ENCODE peak calls at places on chromosomes 1 and 21, in six cellular contexts. One of them, this sample, is unnamed.
A peak's percentile ranks its signal among the peaks of the same experiment; 100 is the strongest.

GRCh38 chr1:28123461-28123961 is 35.1 kb upstream of the EYA3 start:
- DNase-seq in activated CD4-positive, alpha-beta T cell treated with anti-CD3 and anti-CD28 coated beads, Interleukin-2, amount 50 U/mL, for 24 hours: no peak
- DNase-seq in caudate nucleus: no peak
- DNase-seq in stimulated activated CD8-positive, alpha-beta memory T cell treated with anti-CD3 and anti-CD28 coated beads, Interleukin-7, amount 100 ng/mL, for 1 hour: no peak
- DNase-seq in heart left ventricle: no peak
- DNase-seq in ureter: no peak
- DNase-seq in this sample: no peak

GRCh38 chr1:65292861-65293593 is 16.3 kb upstream of the DNAJC6 start:
- DNase-seq in stimulated activated CD8-positive, alpha-beta memory T cell treated with anti-CD3 and anti-CD28 coated beads, Interleukin-7, amount 100 ng/mL, for 1 hour: no peak
- DNase-seq in caudate nucleus: no peak
- DNase-seq in ureter: no peak
- DNase-seq in heart left ventricle: no peak
- DNase-seq in activated CD4-positive, alpha-beta T cell treated with anti-CD3 and anti-CD28 coated beads, Interleukin-2, amount 50 U/mL, for 24 hours: no peak
- DNase-seq in this sample: no peak

GRCh38 chr21:14757533-14758327 is 211.6 kb upstream of the SAMSN1 start:
- DNase-seq in caudate nucleus: no peak
- DNase-seq in ureter: no peak
- DNase-seq in activated CD4-positive, alpha-beta T cell treated with anti-CD3 and anti-CD28 coated beads, Interleukin-2, amount 50 U/mL, for 24 hours: no peak
- DNase-seq in heart left ventricle: no peak
- DNase-seq in stimulated activated CD8-positive, alpha-beta memory T cell treated with anti-CD3 and anti-CD28 coated beads, Interleukin-7, amount 100 ng/mL, for 1 hour: no peak
- DNase-seq in this sample: no peak

GRCh38 chr1:17624540-17625256 is 85.2 kb downstream of the ARHGEF10L start:
- DNase-seq in activated CD4-positive, alpha-beta T cell treated with anti-CD3 and anti-CD28 coated beads, Interleukin-2, amount 50 U/mL, for 24 hours: no peak
- DNase-seq in stimulated activated CD8-positive, alpha-beta memory T cell treated with anti-CD3 and anti-CD28 coated beads, Interleukin-7, amount 100 ng/mL, for 1 hour: no peak
- DNase-seq in ureter: peak; percentile 72
- DNase-seq in caudate nucleus: no peak
- DNase-seq in heart left ventricle: peak; percentile 77
- DNase-seq in this sample: no peak

GRCh38 chr1:76288758-76289483 is 214.4 kb downstream of the ST6GALNAC3 start:
- DNase-seq in ureter: no peak
- DNase-seq in caudate nucleus: no peak
- DNase-seq in heart left ventricle: no peak
- DNase-seq in activated CD4-positive, alpha-beta T cell treated with anti-CD3 and anti-CD28 coated beads, Interleukin-2, amount 50 U/mL, for 24 hours: no peak
- DNase-seq in stimulated activated CD8-positive, alpha-beta memory T cell treated with anti-CD3 and anti-CD28 coated beads, Interleukin-7, amount 100 ng/mL, for 1 hour: no peak
- DNase-seq in this sample: no peak

GRCh38 chr21:42381347-42381984 is 14.4 kb downstream of the TMPRSS3 start:
- DNase-seq in caudate nucleus: no peak
- DNase-seq in heart left ventricle: no peak
- DNase-seq in activated CD4-positive, alpha-beta T cell treated with anti-CD3 and anti-CD28 coated beads, Interleukin-2, amount 50 U/mL, for 24 hours: no peak
- DNase-seq in ureter: no peak
- DNase-seq in stimulated activated CD8-positive, alpha-beta memory T cell treated with anti-CD3 and anti-CD28 coated beads, Interleukin-7, amount 100 ng/mL, for 1 hour: peak; percentile 11
- DNase-seq in this sample: no peak

GRCh38 chr1:51638350-51638749 is 21.5 kb downstream of the OSBPL9 start:
- DNase-seq in activated CD4-positive, alpha-beta T cell treated with anti-CD3 and anti-CD28 coated beads, Interleukin-2, amount 50 U/mL, for 24 hours: no peak
- DNase-seq in heart left ventricle: no peak
- DNase-seq in ureter: no peak
- DNase-seq in caudate nucleus: no peak
- DNase-seq in stimulated activated CD8-positive, alpha-beta memory T cell treated with anti-CD3 and anti-CD28 coated beads, Interleukin-7, amount 100 ng/mL, for 1 hour: no peak
- DNase-seq in this sample: no peak

GRCh38 chr21:33403786-33404571 is 766 bp downstream of the IFNGR2 start:
- DNase-seq in heart left ventricle: peak; percentile 70
- DNase-seq in activated CD4-positive, alpha-beta T cell treated with anti-CD3 and anti-CD28 coated beads, Interleukin-2, amount 50 U/mL, for 24 hours: no peak
- DNase-seq in caudate nucleus: peak; percentile 36
- DNase-seq in stimulated activated CD8-positive, alpha-beta memory T cell treated with anti-CD3 and anti-CD28 coated beads, Interleukin-7, amount 100 ng/mL, for 1 hour: no peak
- DNase-seq in ureter: peak; percentile 69
- DNase-seq in this sample: peak; percentile 74

GRCh38 chr1:24961961-24962861 is 32.1 kb upstream of the RUNX3 start:
- DNase-seq in ureter: no peak
- DNase-seq in caudate nucleus: no peak
- DNase-seq in heart left ventricle: peak; percentile 7
- DNase-seq in stimulated activated CD8-positive, alpha-beta memory T cell treated with anti-CD3 and anti-CD28 coated beads, Interleukin-7, amount 100 ng/mL, for 1 hour: no peak
- DNase-seq in activated CD4-positive, alpha-beta T cell treated with anti-CD3 and anti-CD28 coated beads, Interleukin-2, amount 50 U/mL, for 24 hours: no peak
- DNase-seq in this sample: no peak

GRCh38 chr1:10759413-10760200 is 36.8 kb downstream of the CASZ1 start:
- DNase-seq in caudate nucleus: no peak
- DNase-seq in heart left ventricle: no peak
- DNase-seq in activated CD4-positive, alpha-beta T cell treated with anti-CD3 and anti-CD28 coated beads, Interleukin-2, amount 50 U/mL, for 24 hours: no peak
- DNase-seq in ureter: no peak
- DNase-seq in stimulated activated CD8-positive, alpha-beta memory T cell treated with anti-CD3 and anti-CD28 coated beads, Interleukin-7, amount 100 ng/mL, for 1 hour: no peak
- DNase-seq in this sample: no peak

GRCh38 chr1:100458925-100459814 is 78.8 kb upstream of the GPR88 start:
- DNase-seq in heart left ventricle: peak; percentile 77
- DNase-seq in caudate nucleus: peak; percentile 39
- DNase-seq in stimulated activated CD8-positive, alpha-beta memory T cell treated with anti-CD3 and anti-CD28 coated beads, Interleukin-7, amount 100 ng/mL, for 1 hour: peak; percentile 36
- DNase-seq in ureter: peak; percentile 78
- DNase-seq in activated CD4-positive, alpha-beta T cell treated with anti-CD3 and anti-CD28 coated beads, Interleukin-2, amount 50 U/mL, for 24 hours: no peak
- DNase-seq in this sample: peak; percentile 73

GRCh38 chr1:11151854-11152612 is 37.1 kb upstream of the ANGPTL7 start:
- DNase-seq in heart left ventricle: peak; percentile 60
- DNase-seq in activated CD4-positive, alpha-beta T cell treated with anti-CD3 and anti-CD28 coated beads, Interleukin-2, amount 50 U/mL, for 24 hours: no peak
- DNase-seq in stimulated activated CD8-positive, alpha-beta memory T cell treated with anti-CD3 and anti-CD28 coated beads, Interleukin-7, amount 100 ng/mL, for 1 hour: no peak
- DNase-seq in caudate nucleus: no peak
- DNase-seq in ureter: no peak
- DNase-seq in this sample: no peak

GRCh38 chr1:226974544-226975258 is 34.6 kb downstream of the COQ8A start:
- DNase-seq in heart left ventricle: peak; percentile 81
- DNase-seq in caudate nucleus: no peak
- DNase-seq in activated CD4-positive, alpha-beta T cell treated with anti-CD3 and anti-CD28 coated beads, Interleukin-2, amount 50 U/mL, for 24 hours: no peak
- DNase-seq in stimulated activated CD8-positive, alpha-beta memory T cell treated with anti-CD3 and anti-CD28 coated beads, Interleukin-7, amount 100 ng/mL, for 1 hour: no peak
- DNase-seq in ureter: peak; percentile 44
- DNase-seq in this sample: peak; percentile 17

GRCh38 chr1:240833057-240833456 is 221.1 kb upstream of the GREM2 start:
- DNase-seq in activated CD4-positive, alpha-beta T cell treated with anti-CD3 and anti-CD28 coated beads, Interleukin-2, amount 50 U/mL, for 24 hours: no peak
- DNase-seq in stimulated activated CD8-positive, alpha-beta memory T cell treated with anti-CD3 and anti-CD28 coated beads, Interleukin-7, amount 100 ng/mL, for 1 hour: no peak
- DNase-seq in caudate nucleus: no peak
- DNase-seq in heart left ventricle: no peak
- DNase-seq in ureter: no peak
- DNase-seq in this sample: no peak

GRCh38 chr1:53057134-53057533 is 4.9 kb upstream of the PODN start:
- DNase-seq in stimulated activated CD8-positive, alpha-beta memory T cell treated with anti-CD3 and anti-CD28 coated beads, Interleukin-7, amount 100 ng/mL, for 1 hour: no peak
- DNase-seq in ureter: no peak
- DNase-seq in heart left ventricle: no peak
- DNase-seq in caudate nucleus: no peak
- DNase-seq in activated CD4-positive, alpha-beta T cell treated with anti-CD3 and anti-CD28 coated beads, Interleukin-2, amount 50 U/mL, for 24 hours: no peak
- DNase-seq in this sample: no peak

GRCh38 chr1:233975486-233975885 is 71.0 kb downstream of the SLC35F3 start:
- DNase-seq in caudate nucleus: no peak
- DNase-seq in heart left ventricle: no peak
- DNase-seq in activated CD4-positive, alpha-beta T cell treated with anti-CD3 and anti-CD28 coated beads, Interleukin-2, amount 50 U/mL, for 24 hours: no peak
- DNase-seq in ureter: no peak
- DNase-seq in stimulated activated CD8-positive, alpha-beta memory T cell treated with anti-CD3 and anti-CD28 coated beads, Interleukin-7, amount 100 ng/mL, for 1 hour: no peak
- DNase-seq in this sample: no peak

GRCh38 chr21:33980276-33980916 is 64.8 kb upstream of the ATP5PO start:
- DNase-seq in heart left ventricle: no peak
- DNase-seq in caudate nucleus: no peak
- DNase-seq in stimulated activated CD8-positive, alpha-beta memory T cell treated with anti-CD3 and anti-CD28 coated beads, Interleukin-7, amount 100 ng/mL, for 1 hour: no peak
- DNase-seq in ureter: no peak
- DNase-seq in activated CD4-positive, alpha-beta T cell treated with anti-CD3 and anti-CD28 coated beads, Interleukin-2, amount 50 U/mL, for 24 hours: no peak
- DNase-seq in this sample: no peak

GRCh38 chr1:211543003-211543402 is 36.0 kb downstream of the SLC30A1 start:
- DNase-seq in activated CD4-positive, alpha-beta T cell treated with anti-CD3 and anti-CD28 coated beads, Interleukin-2, amount 50 U/mL, for 24 hours: no peak
- DNase-seq in heart left ventricle: no peak
- DNase-seq in ureter: no peak
- DNase-seq in stimulated activated CD8-positive, alpha-beta memory T cell treated with anti-CD3 and anti-CD28 coated beads, Interleukin-7, amount 100 ng/mL, for 1 hour: no peak
- DNase-seq in caudate nucleus: no peak
- DNase-seq in this sample: no peak

GRCh38 chr1:10665226-10665625 is 131.2 kb downstream of the CASZ1 start:
- DNase-seq in stimulated activated CD8-positive, alpha-beta memory T cell treated with anti-CD3 and anti-CD28 coated beads, Interleukin-7, amount 100 ng/mL, for 1 hour: no peak
- DNase-seq in heart left ventricle: no peak
- DNase-seq in caudate nucleus: no peak
- DNase-seq in activated CD4-positive, alpha-beta T cell treated with anti-CD3 and anti-CD28 coated beads, Interleukin-2, amount 50 U/mL, for 24 hours: no peak
- DNase-seq in ureter: no peak
- DNase-seq in this sample: no peak

GRCh38 chr1:174988986-174989385 is 10.8 kb upstream of the CACYBP start:
- DNase-seq in heart left ventricle: no peak
- DNase-seq in stimulated activated CD8-positive, alpha-beta memory T cell treated with anti-CD3 and anti-CD28 coated beads, Interleukin-7, amount 100 ng/mL, for 1 hour: no peak
- DNase-seq in ureter: no peak
- DNase-seq in caudate nucleus: no peak
- DNase-seq in activated CD4-positive, alpha-beta T cell treated with anti-CD3 and anti-CD28 coated beads, Interleukin-2, amount 50 U/mL, for 24 hours: no peak
- DNase-seq in this sample: no peak